ENCODE peak calls at places on chromosomes 3 and 15, in ten cellular contexts. H is heart right ventricle, M is tibial nerve, N is upper lobe of left lung, U is colonic mucosa, Q is fibroblast of lung, I is breast epithelium, V is adipocyte, K is neural progenitor cell, R is psoas muscle. G is an unnamed sample.

GRCh38 chr3:134460965-134461364 is 24.8 kb downstream of the ANAPC13 start:
- DNase-seq in H (no peak), M (no peak), N (no peak), U (no peak), Q (peak; percentile 56), I (no peak), V (peak; percentile 78), K (no peak), R (no peak), G (no peak)

GRCh38 chr3:103059481-103059880 is 624.7 kb downstream of the ZPLD1 start:
- DNase-seq in H (no peak), M (no peak), N (no peak), U (no peak), Q (no peak), I (no peak), V (no peak), K (no peak), R (no peak), G (no peak)

GRCh38 chr15:74541494-74542191 is 623 bp downstream of the ARID3B start:
- DNase-seq in H (no peak), M (no peak), N (no peak), U (peak; percentile 52), Q (peak; percentile 40), I (peak; percentile 52), V (peak; percentile 66), K (peak; percentile 61), R (no peak), G (peak; percentile 79)

GRCh38 chr3:100963041-100963440 is 30.2 kb downstream of the ABI3BP start:
- DNase-seq in H (no peak), M (no peak), N (no peak), U (no peak), Q (no peak), I (no peak), V (no peak), K (no peak), R (no peak), G (no peak)

GRCh38 chr15:67110958-67111864 is 45.8 kb downstream of the SMAD3 start:
- DNase-seq in H (no peak), M (no peak), N (no peak), U (no peak), Q (no peak), I (no peak), V (no peak), K (no peak), R (no peak), G (no peak)

GRCh38 chr15:73024161-73024560 is 28.1 kb upstream of the NEO1 start:
- DNase-seq in H (no peak), M (no peak), N (no peak), U (no peak), Q (no peak), I (peak; percentile 40), V (no peak), K (no peak), R (no peak), G (no peak)

GRCh38 chr3:105495021-105495420 is 128.3 kb downstream of the ALCAM start:
- DNase-seq in H (no peak), M (no peak), N (no peak), U (no peak), Q (no peak), I (no peak), V (no peak), K (no peak), R (no peak), G (no peak)

GRCh38 chr3:24302382-24302781 is 192.3 kb downstream of the THRB start:
- DNase-seq in H (no peak), M (no peak), N (no peak), U (no peak), Q (no peak), I (no peak), V (no peak), K (no peak), R (no peak), G (no peak)

GRCh38 chr3:150169279-150169970 is 198.7 kb upstream of the PFN2 start:
- DNase-seq in H (peak; percentile 18), M (no peak), N (no peak), U (no peak), Q (no peak), I (no peak), V (no peak), K (no peak), R (no peak), G (no peak)

GRCh38 chr15:64780600-64781156 is 5.3 kb upstream of the RBPMS2 start:
- DNase-seq in H (no peak), M (no peak), N (no peak), U (no peak), Q (no peak), I (no peak), V (no peak), K (peak; percentile 59), R (no peak), G (no peak)

GRCh38 chr15:25056484-25057429 is 102.0 kb downstream of the SNRPN start:
- DNase-seq in H (no peak), M (no peak), N (no peak), U (peak; percentile 6), Q (no peak), I (peak; percentile 7), V (no peak), K (no peak), R (no peak), G (peak; percentile 52)

GRCh38 chr3:45082139-45082538 is 56.0 kb downstream of the CLEC3B start:
- DNase-seq in H (no peak), M (no peak), N (no peak), U (no peak), Q (peak; percentile 62), I (no peak), V (peak; percentile 68), K (no peak), R (no peak), G (no peak)

GRCh38 chr3:165439765-165440164 is 243.6 kb upstream of the SLITRK3 start:
- DNase-seq in H (no peak), M (no peak), N (no peak), U (no peak), Q (peak; percentile 65), I (no peak), V (no peak), K (no peak), R (no peak), G (no peak)

GRCh38 chr3:160616311-160616710 is 50.9 kb upstream of the KPNA4 start:
- DNase-seq in H (no peak), M (no peak), N (no peak), U (no peak), Q (no peak), I (no peak), V (no peak), K (no peak), R (no peak), G (no peak)

GRCh38 chr3:51670053-51670666 is 892 bp upstream of the TEX264 start:
- DNase-seq in H (no peak), M (no peak), N (no peak), U (no peak), Q (no peak), I (no peak), V (no peak), K (no peak), R (no peak), G (peak; percentile 62)

GRCh38 chr3:183943739-183944138 is 59.1 kb upstream of the PARL start:
- DNase-seq in H (no peak), M (no peak), N (no peak), U (no peak), Q (no peak), I (no peak), V (no peak), K (no peak), R (no peak), G (no peak)

GRCh38 chr15:33831646-33832045 is 136.7 kb upstream of the CHRM5 start:
- DNase-seq in H (no peak), M (no peak), N (no peak), U (no peak), Q (no peak), I (no peak), V (no peak), K (no peak), R (no peak), G (no peak)

GRCh38 chr3:105866656-105867653 is 1.9 kb downstream of the CBLB start:
- DNase-seq in H (no peak), M (peak; percentile 28), N (no peak), U (peak; percentile 24), Q (peak; percentile 64), I (no peak), V (peak; percentile 66), K (peak; percentile 7), R (peak; percentile 31), G (no peak)

GRCh38 chr3:34285465-34286188 is 487.2 kb downstream of the PDCD6IP start:
- DNase-seq in H (no peak), M (no peak), N (no peak), U (no peak), Q (no peak), I (no peak), V (no peak), K (no peak), R (no peak), G (no peak)

GRCh38 chr15:52483712-52484111 is 45.0 kb downstream of the MYO5A start:
- DNase-seq in H (no peak), M (no peak), N (no peak), U (no peak), Q (peak; percentile 44), I (no peak), V (peak; percentile 44), K (no peak), R (no peak), G (no peak)

GRCh38 chr3:127053026-127053425 is 70.1 kb downstream of the PLXNA1 start:
- DNase-seq in H (no peak), M (no peak), N (no peak), U (no peak), Q (no peak), I (no peak), V (no peak), K (no peak), R (no peak), G (no peak)

GRCh38 chr3:112352720-112353119 is 19.8 kb downstream of the CD200 start:
- DNase-seq in H (no peak), M (no peak), N (no peak), U (no peak), Q (no peak), I (no peak), V (no peak), K (no peak), R (no peak), G (no peak)
- H3K4me1 ChIP-seq in H (peaks cover 45% of the 10 kb centered on the region), M (peaks cover 15% of the 10 kb centered on the region), N (no peaks in the 10 kb centered on the region), U (no peaks in the 10 kb centered on the region), Q (no peaks in the 10 kb centered on the region), I (no peaks in the 10 kb centered on the region), V (peaks cover 3% of the 10 kb centered on the region), K (peaks cover 51% of the 10 kb centered on the region), R (peaks cover 8% of the 10 kb centered on the region), G (no peaks in the 10 kb centered on the region)

GRCh38 chr3:117103645-117104044 is 394.1 kb downstream of the TUSC7 start:
- DNase-seq in H (no peak), M (no peak), N (no peak), U (no peak), Q (no peak), I (no peak), V (peak; percentile 42), K (no peak), R (no peak), G (no peak)
- H3K36me3 ChIP-seq in H (no peaks in the 10 kb centered on the region), M (no peaks in the 10 kb centered on the region), N (no peaks in the 10 kb centered on the region), U (no peaks in the 10 kb centered on the region), Q (no peaks in the 10 kb centered on the region), I (no peaks in the 10 kb centered on the region), V (no peaks in the 10 kb centered on the region), K (no peaks in the 10 kb centered on the region), R (no peaks in the 10 kb centered on the region), G (no peaks in the 10 kb centered on the region)

GRCh38 chr15:68493629-68494028 is 61.7 kb upstream of the ITGA11 start:
- DNase-seq in H (no peak), M (no peak), N (no peak), U (no peak), Q (no peak), I (no peak), V (no peak), K (no peak), R (no peak), G (peak; percentile 28)
- H3K4me1 ChIP-seq in H (no peaks in the 10 kb centered on the region), M (no peaks in the 10 kb centered on the region), N (no peaks in the 10 kb centered on the region), U (no peaks in the 10 kb centered on the region), Q (no peaks in the 10 kb centered on the region), I (no peaks in the 10 kb centered on the region), V (peaks cover 4% of the 10 kb centered on the region), K (no peaks in the 10 kb centered on the region), R (no peaks in the 10 kb centered on the region), G (no peaks in the 10 kb centered on the region)

GRCh38 chr15:96340611-96341464 is 10.3 kb downstream of the NR2F2 start:
- DNase-seq in H (no peak), M (no peak), N (peak; percentile 87), U (peak; percentile 41), Q (peak; percentile 83), I (peak; percentile 35), V (peak; percentile 81), K (peak; percentile 90), R (peak; percentile 80), G (no peak)
- H3K36me3 ChIP-seq in H (no peaks in the 10 kb centered on the region), M (no peaks in the 10 kb centered on the region), N (peaks cover 11% of the 10 kb centered on the region), U (no peaks in the 10 kb centered on the region), Q (peaks cover 16% of the 10 kb centered on the region), I (no peaks in the 10 kb centered on the region), V (peaks cover 63% of the 10 kb centered on the region), K (peaks cover 17% of the 10 kb centered on the region), R (no peaks in the 10 kb centered on the region), G (no peaks in the 10 kb centered on the region)

G was measured in ascending aorta.